ENCODE peak calls at places on chromosome 5, in four cellular contexts. One of them, this sample, is unnamed.

GRCh38 chr5:171764265-171764664 is 21.4 kb upstream of the SMIM23 start:
- DNase-seq in K562: no peak
- DNase-seq in HepG2: no peak
- DNase-seq in GM12878: no peak
- DNase-seq in this sample: no peak

GRCh38 chr5:174329738-174330137 is 284.2 kb downstream of the NSG2 start:
- DNase-seq in K562: no peak
- DNase-seq in HepG2: no peak
- DNase-seq in GM12878: no peak
- DNase-seq in this sample: no peak

GRCh38 chr5:77312411-77312810 is 101.9 kb downstream of the PDE8B start:
- DNase-seq in K562: no peak
- DNase-seq in HepG2: no peak
- DNase-seq in GM12878: no peak
- DNase-seq in this sample: no peak

GRCh38 chr5:122264610-122265009 is 47.4 kb upstream of the SNCAIP start:
- DNase-seq in K562: no peak
- DNase-seq in HepG2: no peak
- DNase-seq in GM12878: no peak
- DNase-seq in this sample: no peak

GRCh38 chr5:139638090-139638735 is 9.9 kb upstream of the CXXC5 start:
- DNase-seq in K562: peak
- DNase-seq in HepG2: no peak
- DNase-seq in GM12878: no peak
- DNase-seq in this sample: no peak

GRCh38 chr5:141608557-141608956 is 10.2 kb downstream of the DIAPH1 start:
- DNase-seq in K562: no peak
- DNase-seq in HepG2: peak
- DNase-seq in GM12878: no peak
- DNase-seq in this sample: no peak

GRCh38 chr5:179167871-179168451 is 107.8 kb downstream of the ZNF354C start:
- DNase-seq in K562: no peak
- DNase-seq in HepG2: no peak
- DNase-seq in GM12878: no peak
- DNase-seq in this sample: no peak

GRCh38 chr5:72378636-72379289 is 58.6 kb downstream of the PTCD2 start:
- DNase-seq in K562: peak
- DNase-seq in HepG2: no peak
- DNase-seq in GM12878: no peak
- DNase-seq in this sample: peak

GRCh38 chr5:132384506-132384905 is 15.0 kb downstream of the SLC22A5 start:
- DNase-seq in K562: no peak
- DNase-seq in HepG2: no peak
- DNase-seq in GM12878: no peak
- DNase-seq in this sample: no peak

GRCh38 chr5:96790851-96791513 is 16.8 kb downstream of the ERAP1 start:
- DNase-seq in K562: no peak
- DNase-seq in HepG2: no peak
- DNase-seq in GM12878: no peak
- DNase-seq in this sample: no peak

GRCh38 chr5:76144892-76145291 is 61.7 kb downstream of the SV2C start:
- DNase-seq in K562: no peak
- DNase-seq in HepG2: no peak
- DNase-seq in GM12878: no peak
- DNase-seq in this sample: no peak

GRCh38 chr5:113020461-113021273 is 44.1 kb downstream of the DCP2 start:
- DNase-seq in K562: no peak
- DNase-seq in HepG2: peak
- DNase-seq in GM12878: no peak
- DNase-seq in this sample: no peak

GRCh38 chr5:78515665-78516064 is 132.9 kb downstream of the LHFPL2 start:
- DNase-seq in K562: no peak
- DNase-seq in HepG2: no peak
- DNase-seq in GM12878: no peak
- DNase-seq in this sample: no peak

GRCh38 chr5:175582697-175583096 is 75.2 kb upstream of the HRH2 start:
- DNase-seq in K562: no peak
- DNase-seq in HepG2: no peak
- DNase-seq in GM12878: no peak
- DNase-seq in this sample: no peak

GRCh38 chr5:179302499-179303185 is 42.6 kb downstream of the ADAMTS2 start:
- DNase-seq in K562: peak
- DNase-seq in HepG2: no peak
- DNase-seq in GM12878: no peak
- DNase-seq in this sample: no peak

GRCh38 chr5:116529615-116530014 is 45.0 kb downstream of the SEMA6A start:
- DNase-seq in K562: no peak
- DNase-seq in HepG2: no peak
- DNase-seq in GM12878: no peak
- DNase-seq in this sample: no peak

GRCh38 chr5:94613583-94613982 is 4.8 kb downstream of the KIAA0825 start:
- DNase-seq in K562: peak
- DNase-seq in HepG2: peak
- DNase-seq in GM12878: no peak
- DNase-seq in this sample: peak

GRCh38 chr5:4976918-4977317 is 163.2 kb upstream of the ADAMTS16 start:
- DNase-seq in K562: no peak
- DNase-seq in HepG2: no peak
- DNase-seq in GM12878: no peak
- DNase-seq in this sample: no peak

GRCh38 chr5:121962347-121962670 is 534 bp downstream of the SRFBP1 start:
- DNase-seq in K562: no peak
- DNase-seq in HepG2: no peak
- DNase-seq in GM12878: no peak
- DNase-seq in this sample: no peak

GRCh38 chr5:171308453-171309275 is at the start of gene TLX3:
- DNase-seq in K562: no peak
- DNase-seq in HepG2: no peak
- DNase-seq in GM12878: no peak
- DNase-seq in this sample: peak

GRCh38 chr5:21654-22233 is 70.2 kb upstream of the PLEKHG4B start:
- DNase-seq in K562: no peak
- DNase-seq in HepG2: no peak
- DNase-seq in GM12878: no peak
- DNase-seq in this sample: no peak

GRCh38 chr5:9479361-9479760 is 66.5 kb downstream of the SEMA5A start:
- DNase-seq in K562: no peak
- DNase-seq in HepG2: no peak
- DNase-seq in GM12878: no peak
- DNase-seq in this sample: no peak

GRCh38 chr5:15334551-15335302 is 165.3 kb upstream of the FBXL7 start:
- DNase-seq in K562: no peak
- DNase-seq in HepG2: no peak
- DNase-seq in GM12878: no peak
- DNase-seq in this sample: no peak

GRCh38 chr5:179279347-179280094 is 65.7 kb downstream of the ADAMTS2 start:
- DNase-seq in K562: no peak
- DNase-seq in HepG2: no peak
- DNase-seq in GM12878: no peak
- DNase-seq in this sample: no peak

GRCh38 chr5:143968071-143968878 is 156.3 kb downstream of the HMHB1 start:
- DNase-seq in K562: no peak
- DNase-seq in HepG2: peak
- DNase-seq in GM12878: peak
- DNase-seq in this sample: peak

GRCh38 chr5:150503386-150503785 is 4.5 kb upstream of the NDST1 start:
- DNase-seq in K562: no peak
- DNase-seq in HepG2: no peak
- DNase-seq in GM12878: no peak
- DNase-seq in this sample: no peak

GRCh38 chr5:150505041-150505511 is 2.9 kb upstream of the NDST1 start:
- DNase-seq in K562: no peak
- DNase-seq in HepG2: no peak
- DNase-seq in GM12878: no peak
- DNase-seq in this sample: no peak

GRCh38 chr5:150505816-150506215 is 2.1 kb upstream of the NDST1 start:
- DNase-seq in K562: no peak
- DNase-seq in HepG2: no peak
- DNase-seq in GM12878: no peak
- DNase-seq in this sample: no peak

GRCh38 chr5:150502847-150503246 is 5.1 kb upstream of the NDST1 start:
- DNase-seq in K562: no peak
- DNase-seq in HepG2: no peak
- DNase-seq in GM12878: no peak
- DNase-seq in this sample: no peak

DNA sequence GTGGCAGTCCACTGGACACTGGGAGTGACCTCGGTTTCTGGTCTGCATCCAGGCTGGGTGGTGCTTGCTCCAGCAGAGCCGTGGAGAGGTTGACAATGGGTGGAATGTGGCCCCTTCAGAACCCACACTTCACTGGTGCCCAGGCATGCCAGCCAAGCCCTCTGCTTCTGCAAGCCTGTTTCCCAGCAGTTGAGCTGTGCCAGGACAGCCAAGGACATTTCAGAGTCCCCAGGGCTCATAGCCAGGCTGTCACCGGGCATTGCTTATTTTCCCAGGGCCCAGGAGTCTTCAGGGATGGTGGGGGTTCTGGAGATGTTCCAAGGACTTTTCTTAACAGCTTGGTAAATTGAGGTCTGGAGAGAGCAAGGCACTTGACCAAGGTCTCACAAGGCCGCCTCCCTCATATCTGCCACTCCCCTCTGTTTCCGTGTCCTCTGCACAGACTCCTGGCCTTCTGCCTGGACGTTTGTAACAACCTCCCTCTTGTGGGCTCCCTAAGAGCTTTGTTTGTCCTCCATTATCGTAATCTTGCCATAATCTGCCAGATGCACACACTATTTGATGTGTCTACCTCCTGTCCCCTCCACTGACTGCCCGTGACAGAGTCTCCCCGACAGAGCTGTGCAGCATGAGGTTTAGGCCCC is 3.8 kb upstream of the NDST1 start:
- DNase-seq in K562: peak
- DNase-seq in HepG2: peak
- DNase-seq in GM12878: no peak
- DNase-seq in this sample: no peak
- TF ChIP-seq FOXM1 in K562: no peak
- TF ChIP-seq FOXM1 in HepG2: no peak
- TF ChIP-seq FOXM1 in GM12878: no peak
- TF ChIP-seq FOXM1 in this sample: no peak

DNA sequence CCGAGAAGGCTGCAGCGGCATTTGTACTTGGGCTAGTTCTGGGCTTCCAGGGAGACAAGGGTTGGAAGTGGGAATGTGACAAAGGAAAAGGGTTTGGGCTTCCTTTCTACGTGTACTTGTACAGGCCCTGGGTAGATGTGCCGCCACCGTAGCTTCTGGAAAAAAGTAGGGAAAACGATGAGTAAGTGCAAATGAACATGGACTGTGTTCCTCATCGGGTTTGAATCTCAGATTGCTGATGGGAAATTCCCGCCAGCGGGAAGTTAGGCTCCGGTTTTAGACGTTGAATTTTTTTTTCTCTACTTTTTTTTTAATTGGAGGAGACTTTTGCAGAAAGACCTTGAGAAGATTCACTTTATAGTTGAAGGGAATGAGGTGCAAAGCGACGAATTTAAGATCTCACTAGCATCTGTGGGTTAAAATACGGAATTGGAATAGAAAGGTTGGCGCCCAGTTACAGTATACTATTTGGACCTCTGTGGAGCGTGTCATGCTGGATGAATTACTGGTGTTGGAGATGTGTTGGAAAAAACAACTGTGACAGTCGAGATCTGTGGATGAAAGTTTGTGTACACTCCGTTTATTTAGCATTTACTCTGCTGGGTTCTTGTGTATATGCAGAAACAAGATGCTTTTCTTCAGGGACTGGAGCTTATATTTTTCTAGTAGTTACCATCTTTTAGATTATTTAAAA is 1.3 kb downstream of the G3BP1 start:
- DNase-seq in K562: no peak
- DNase-seq in HepG2: no peak
- DNase-seq in GM12878: no peak
- DNase-seq in this sample: no peak
- TF ChIP-seq SP1 in K562: no peak
- TF ChIP-seq SP1 in HepG2: no peak
- TF ChIP-seq SP1 in GM12878: no peak
- TF ChIP-seq SP1 in this sample: no peak

DNA sequence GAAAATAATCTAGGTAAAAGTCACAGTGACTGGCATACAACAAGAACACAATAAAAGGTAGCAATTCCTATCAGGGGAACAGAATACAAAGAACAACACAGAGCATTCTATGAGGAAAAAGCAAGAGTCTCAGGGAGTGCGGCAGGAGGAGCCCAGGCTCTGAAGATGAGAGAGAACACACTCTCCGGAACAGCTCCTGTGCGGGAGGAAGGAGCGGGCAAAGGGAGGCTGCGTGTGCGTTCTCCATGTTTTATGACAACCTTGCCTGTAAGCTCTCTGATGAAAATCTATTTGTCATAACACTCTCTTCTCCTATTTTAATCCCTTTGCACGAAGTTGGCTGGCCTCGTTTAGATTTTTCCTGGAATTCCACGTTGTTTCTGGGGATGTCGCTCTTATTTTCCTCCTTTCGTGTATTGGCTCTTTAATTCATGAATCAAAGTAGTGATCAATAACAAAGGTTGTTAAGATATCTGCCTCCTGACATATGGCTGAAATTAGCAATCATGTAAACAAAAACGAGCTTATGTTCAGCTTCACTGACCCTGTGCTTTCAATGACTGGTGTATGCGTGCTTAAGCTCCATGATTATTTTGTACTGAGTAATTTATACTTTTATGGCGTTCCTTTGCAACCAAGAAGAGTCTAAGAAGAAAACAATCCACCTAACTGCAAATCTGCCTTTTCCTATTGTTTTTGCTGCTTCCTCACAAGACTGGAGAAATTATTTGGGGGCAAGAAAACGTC is 109.5 kb downstream of the MYO10 start:
- DNase-seq in K562: no peak
- DNase-seq in HepG2: no peak
- DNase-seq in GM12878: no peak
- DNase-seq in this sample: no peak
- TF ChIP-seq FOXM1 in K562: no peak
- TF ChIP-seq FOXM1 in HepG2: no peak
- TF ChIP-seq FOXM1 in GM12878: no peak
- TF ChIP-seq FOXM1 in this sample: no peak

DNA sequence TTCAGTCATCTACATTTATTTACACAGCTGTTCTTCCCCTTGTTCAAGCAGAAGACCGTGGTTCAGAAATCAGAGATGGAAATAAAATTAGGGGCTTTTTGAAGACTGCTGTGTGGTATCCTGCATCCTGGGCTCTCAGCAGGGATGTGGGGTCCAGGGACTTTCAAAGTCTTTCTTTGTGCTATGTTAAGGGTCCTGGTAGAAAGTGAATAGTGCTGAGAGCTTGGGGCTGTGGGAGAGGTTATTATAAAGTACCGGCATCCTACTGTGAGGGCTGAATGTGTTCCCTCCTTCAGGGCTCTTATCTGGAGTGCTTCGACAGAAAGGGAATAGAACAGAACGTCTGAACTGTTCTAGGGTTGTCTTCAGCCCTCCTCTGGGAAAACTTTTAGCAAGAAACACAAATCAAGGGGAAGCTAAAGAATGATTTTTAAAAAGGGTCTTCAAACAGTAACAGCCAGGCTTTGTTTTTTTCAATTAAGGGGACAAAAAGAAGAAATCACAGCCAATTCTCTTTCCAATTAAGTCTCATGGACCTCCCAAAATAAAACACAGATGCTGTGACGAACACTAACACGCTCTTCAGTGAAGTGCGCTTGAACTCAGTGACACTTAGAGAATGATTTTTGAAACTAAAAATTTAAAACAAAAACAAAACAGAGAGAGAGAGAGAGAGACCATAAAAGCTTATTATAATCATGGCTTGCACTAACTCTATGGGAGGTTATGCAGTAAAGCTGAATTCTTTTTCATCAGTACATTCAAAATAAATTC is 15.7 kb upstream of the SLC1A3 start:
- DNase-seq in K562: no peak
- DNase-seq in HepG2: no peak
- DNase-seq in GM12878: no peak
- DNase-seq in this sample: no peak
- TF ChIP-seq SP1 in K562: no peak
- TF ChIP-seq SP1 in HepG2: no peak
- TF ChIP-seq SP1 in GM12878: no peak
- TF ChIP-seq SP1 in this sample: no peak